ENCODE peak calls at places on chromosome 17, in seven cellular contexts. X is left ventricle myocardium inferior, W is hepatocyte, A is suprapubic skin, N is prostate gland, Q is uterus, I is GM23248. E is an unnamed sample.

GRCh38 chr17:75570772-75571171 is 16.8 kb upstream of the MYO15B start:
- DNase-seq in X (no peak), W (peak; percentile 2), A (no peak), N (no peak), Q (no peak), I (no peak), E (no peak)

GRCh38 chr17:28521296-28522085 is 15.3 kb downstream of the FOXN1 start:
- DNase-seq in X (no peak), W (no peak), A (no peak), N (no peak), Q (no peak), I (no peak), E (no peak)

GRCh38 chr17:31261596-31261995 is 35.4 kb downstream of the OMG start:
- DNase-seq in X (no peak), W (no peak), A (no peak), N (no peak), Q (no peak), I (no peak), E (no peak)

GRCh38 chr17:63823659-63824331 is 3.4 kb upstream of the PSMC5 start:
- DNase-seq in X (no peak), W (no peak), A (no peak), N (no peak), Q (no peak), I (no peak), E (no peak)

GRCh38 chr17:75036643-75037268 is 10.0 kb downstream of the ATP5PD start:
- DNase-seq in X (peak; percentile 89), W (peak; percentile 38), A (peak; percentile 94), N (peak; percentile 78), Q (peak; percentile 86), I (peak; percentile 97), E (peak; percentile 89)

GRCh38 chr17:45435481-45435880 is 2.8 kb upstream of the ARHGAP27 start:
- DNase-seq in X (no peak), W (no peak), A (no peak), N (no peak), Q (no peak), I (no peak), E (no peak)

GRCh38 chr17:43020030-43020621 is 2.1 kb downstream of the VAT1 start:
- DNase-seq in X (no peak), W (no peak), A (no peak), N (no peak), Q (no peak), I (no peak), E (no peak)

GRCh38 chr17:66446419-66446818 is 144.0 kb downstream of the PRKCA start:
- DNase-seq in X (no peak), W (no peak), A (no peak), N (no peak), Q (no peak), I (no peak), E (no peak)

GRCh38 chr17:77312786-77313599 is 172.2 kb downstream of the SEC14L1 start:
- DNase-seq in X (peak; percentile 68), W (peak; percentile 90), A (no peak), N (no peak), Q (peak; percentile 65), I (peak; percentile 78), E (peak; percentile 45)

GRCh38 chr17:38421224-38421841 is 6.9 kb upstream of the ARHGAP23 start:
- DNase-seq in X (no peak), W (peak; percentile 65), A (no peak), N (no peak), Q (no peak), I (peak; percentile 65), E (no peak)

GRCh38 chr17:77332034-77332971 is 191.5 kb downstream of the SEC14L1 start:
- DNase-seq in X (no peak), W (no peak), A (peak; percentile 58), N (no peak), Q (no peak), I (no peak), E (peak; percentile 29)

GRCh38 chr17:35089846-35090193 is 26.3 kb upstream of the RFFL start:
- DNase-seq in X (no peak), W (peak; percentile 51), A (no peak), N (no peak), Q (peak; percentile 18), I (peak; percentile 62), E (no peak)

GRCh38 chr17:79827179-79827578 is 12.1 kb downstream of the CBX4 start:
- DNase-seq in X (no peak), W (no peak), A (no peak), N (no peak), Q (no peak), I (no peak), E (no peak)
- H3K4me1 ChIP-seq in X (peaks cover 32% of the 10 kb centered on the region), W (peaks cover 4% of the 10 kb centered on the region), A (peaks cover 16% of the 10 kb centered on the region), N (peaks cover 29% of the 10 kb centered on the region), Q (no peaks in the 10 kb centered on the region), I (no peaks in the 10 kb centered on the region), E (peaks cover 11% of the 10 kb centered on the region)

GRCh38 chr17:3801043-3801746 is at the start of gene ITGAE:
- DNase-seq in X (no peak), W (no peak), A (no peak), N (no peak), Q (no peak), I (no peak), E (no peak)
- H3K27ac ChIP-seq in X (no peak within 1 kb of the TSS), W (peak within 1 kb of the TSS; percentile 81), A (no peak within 1 kb of the TSS), N (no peak within 1 kb of the TSS), Q (peak within 1 kb of the TSS; percentile 82), I (peak within 1 kb of the TSS; percentile 78), E (peak within 1 kb of the TSS; percentile 79)

GRCh38 chr17:40318835-40319332 is 9.9 kb downstream of the RARA start:
- DNase-seq in X (peak; percentile 16), W (peak; percentile 6), A (peak; percentile 76), N (no peak), Q (peak; percentile 41), I (peak; percentile 53), E (peak; percentile 81)

GRCh38 chr17:40317880-40318834 is 9.2 kb downstream of the RARA start:
- DNase-seq in X (peak; percentile 97), W (peak; percentile 99), A (peak; percentile 99), N (peak; percentile 98), Q (peak; percentile 97), I (peak; percentile 100), E (peak; percentile 97)

GRCh38 chr17:40316571-40317344 is 7.8 kb downstream of the RARA start:
- DNase-seq in X (peak; percentile 78), W (peak; percentile 88), A (peak; percentile 89), N (peak; percentile 56), Q (peak; percentile 83), I (peak; percentile 93), E (peak; percentile 87)

GRCh38 chr17:40315678-40316570 is 6.9 kb downstream of the RARA start:
- DNase-seq in X (peak; percentile 7), W (no peak), A (peak; percentile 66), N (no peak), Q (peak; percentile 22), I (no peak), E (no peak)

DNA sequence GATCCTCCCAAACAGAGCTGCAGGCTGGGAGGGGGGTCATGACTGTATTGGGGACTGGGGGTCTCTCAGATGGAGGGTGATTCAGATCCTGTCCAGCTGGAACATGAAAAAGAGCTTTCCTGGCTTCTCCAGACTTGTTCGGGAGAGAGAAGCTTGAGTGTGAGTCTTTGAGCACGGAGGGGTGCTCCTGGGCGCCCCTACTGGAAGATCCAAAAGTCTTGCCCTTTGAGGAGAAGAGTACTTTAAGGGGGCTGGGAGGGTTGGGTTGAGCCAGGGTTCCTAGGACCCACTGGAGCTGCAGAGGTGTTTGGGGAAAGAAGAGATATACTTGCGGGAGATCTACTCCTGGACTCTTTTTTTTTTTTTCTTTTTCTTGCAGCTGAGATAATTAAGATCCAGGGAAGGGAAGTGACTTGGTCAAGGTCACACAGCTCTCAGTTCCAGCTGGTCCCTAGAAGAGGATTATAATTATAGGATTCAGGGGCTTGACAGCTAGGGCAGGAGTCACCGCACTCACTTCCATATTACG is 8.4 kb downstream of the RARA start:
- DNase-seq in X (peak; percentile 57), W (peak; percentile 74), A (peak; percentile 79), N (no peak), Q (peak; percentile 72), I (peak; percentile 87), E (peak; percentile 58)
- H3K4me1 ChIP-seq in X (peaks cover 98% of the 10 kb centered on the region), W (peaks cover 78% of the 10 kb centered on the region), A (peaks cover 94% of the 10 kb centered on the region), N (peaks cover 41% of the 10 kb centered on the region), Q (peaks cover 12% of the 10 kb centered on the region), I (peaks cover 67% of the 10 kb centered on the region), E (peaks cover 62% of the 10 kb centered on the region)

GRCh38 chr17:11943759-11944347 is 53.4 kb downstream of the ZNF18 start:
- DNase-seq in X (no peak), W (no peak), A (no peak), N (peak; percentile 38), Q (no peak), I (no peak), E (no peak)

GRCh38 chr17:11950771-11951519 is 46.3 kb downstream of the ZNF18 start:
- DNase-seq in X (no peak), W (no peak), A (no peak), N (no peak), Q (no peak), I (peak; percentile 62), E (no peak)

GRCh38 chr17:11952610-11953009 is 44.7 kb downstream of the ZNF18 start:
- DNase-seq in X (no peak), W (no peak), A (no peak), N (no peak), Q (no peak), I (no peak), E (no peak)

GRCh38 chr17:11944587-11944986 is 52.7 kb downstream of the ZNF18 start:
- DNase-seq in X (no peak), W (no peak), A (no peak), N (no peak), Q (no peak), I (peak; percentile 9), E (no peak)

DNA sequence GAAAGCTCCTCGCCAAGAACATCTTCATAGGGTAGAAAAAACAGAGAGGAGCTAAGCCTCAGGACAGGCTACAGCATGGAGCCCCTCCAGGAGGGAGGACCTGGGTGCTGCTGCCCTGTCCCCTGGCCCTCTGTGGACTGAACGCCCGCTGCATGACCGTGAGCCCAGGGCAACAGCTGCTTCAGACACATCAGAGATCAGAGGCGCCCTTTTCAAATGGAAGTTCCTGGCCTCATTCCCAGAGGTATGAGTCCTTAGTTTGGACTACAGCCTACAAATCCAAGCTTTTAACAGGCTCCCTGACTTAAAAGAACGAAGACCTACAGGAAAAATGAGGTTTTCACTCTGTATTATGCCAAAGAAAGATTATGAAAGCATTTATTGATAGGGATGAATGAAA is 48.5 kb downstream of the ZNF18 start:
- DNase-seq in X (no peak), W (peak; percentile 35), A (no peak), N (peak; percentile 18), Q (no peak), I (peak; percentile 90), E (peak; percentile 36)
- H3K27ac ChIP-seq in X (no peak overlapping the region), W (no peak overlapping the region), A (peak overlapping the region; percentile 60), N (no peak overlapping the region), Q (no peak overlapping the region), I (no peak overlapping the region), E (no peak overlapping the region)

GRCh38 chr17:80792373-80792781 is 199.3 kb upstream of the CHMP6 start:
- DNase-seq in X (no peak), W (no peak), A (peak; percentile 69), N (no peak), Q (peak; percentile 39), I (peak; percentile 32), E (peak; percentile 13)

GRCh38 chr17:80790021-80790765 is 201.4 kb upstream of the CHMP6 start:
- DNase-seq in X (no peak), W (no peak), A (peak; percentile 61), N (no peak), Q (no peak), I (peak; percentile 5), E (no peak)

GRCh38 chr17:80791758-80792284 is 199.8 kb upstream of the CHMP6 start:
- DNase-seq in X (no peak), W (peak; percentile 86), A (peak; percentile 86), N (no peak), Q (peak; percentile 91), I (peak; percentile 97), E (peak; percentile 59)

GRCh38 chr17:80789356-80789902 is 202.2 kb upstream of the CHMP6 start:
- DNase-seq in X (no peak), W (peak; percentile 33), A (peak; percentile 79), N (no peak), Q (peak; percentile 70), I (peak; percentile 96), E (no peak)

GRCh38 chr17:80790981-80791742 is 200.5 kb upstream of the CHMP6 start:
- DNase-seq in X (no peak), W (no peak), A (peak; percentile 60), N (no peak), Q (no peak), I (peak; percentile 24), E (no peak)
- H3K4me1 ChIP-seq in X (peaks cover 54% of the 10 kb centered on the region), W (peaks cover 35% of the 10 kb centered on the region), A (peaks cover 47% of the 10 kb centered on the region), N (no peaks in the 10 kb centered on the region), Q (peaks cover 7% of the 10 kb centered on the region), I (peaks cover 55% of the 10 kb centered on the region), E (peaks cover 44% of the 10 kb centered on the region)